ENCODE peak calls at places on chromosomes 2 and 18, in five cellular contexts. One of them, this sample, is unnamed. For H3K36me3 and H3K4me1, the result is how much of the 10 kb centered on the place peaks cover.

GRCh38 chr2:31319391-31320175 is 85.6 kb downstream of the EHD3 start:
- DNase-seq in aorta: peak
- DNase-seq in Peyer's patch: no peak
- DNase-seq in HepG2: no peak
- DNase-seq in cardiac muscle cell: peak
- DNase-seq in this sample: no peak

GRCh38 chr2:74228772-74229171 is 30.4 kb downstream of the MTHFD2 start:
- DNase-seq in aorta: no peak
- DNase-seq in Peyer's patch: no peak
- DNase-seq in HepG2: no peak
- DNase-seq in cardiac muscle cell: no peak
- DNase-seq in this sample: no peak

GRCh38 chr2:212346865-212347264 is 191.7 kb downstream of the ERBB4 start:
- DNase-seq in aorta: no peak
- DNase-seq in Peyer's patch: no peak
- DNase-seq in HepG2: no peak
- DNase-seq in cardiac muscle cell: no peak
- DNase-seq in this sample: no peak

GRCh38 chr2:110747522-110748488 is 15.4 kb downstream of the ACOXL start:
- DNase-seq in aorta: no peak
- DNase-seq in Peyer's patch: no peak
- DNase-seq in HepG2: no peak
- DNase-seq in cardiac muscle cell: no peak
- DNase-seq in this sample: no peak

GRCh38 chr2:227163998-227164744 is at the start of the genes COL4A3 and COL4A4:
- DNase-seq in aorta: peak
- DNase-seq in Peyer's patch: peak
- DNase-seq in HepG2: no peak
- DNase-seq in cardiac muscle cell: peak
- DNase-seq in this sample: no peak

GRCh38 chr18:8368490-8369217 is 240.6 kb upstream of the RAB12 start:
- DNase-seq in aorta: no peak
- DNase-seq in Peyer's patch: no peak
- DNase-seq in HepG2: no peak
- DNase-seq in cardiac muscle cell: no peak
- DNase-seq in this sample: no peak

GRCh38 chr2:172374318-172375240 is 52.8 kb upstream of the ITGA6 start:
- DNase-seq in aorta: no peak
- DNase-seq in Peyer's patch: no peak
- DNase-seq in HepG2: no peak
- DNase-seq in cardiac muscle cell: no peak
- DNase-seq in this sample: no peak

GRCh38 chr2:231425811-231426703 is 30.5 kb downstream of the B3GNT7 start:
- DNase-seq in aorta: peak
- DNase-seq in Peyer's patch: no peak
- DNase-seq in HepG2: no peak
- DNase-seq in cardiac muscle cell: no peak
- DNase-seq in this sample: no peak

GRCh38 chr18:78685980-78686530 is 293.6 kb upstream of the SALL3 start:
- DNase-seq in aorta: no peak
- DNase-seq in Peyer's patch: no peak
- DNase-seq in HepG2: no peak
- DNase-seq in cardiac muscle cell: no peak
- DNase-seq in this sample: no peak

DNA sequence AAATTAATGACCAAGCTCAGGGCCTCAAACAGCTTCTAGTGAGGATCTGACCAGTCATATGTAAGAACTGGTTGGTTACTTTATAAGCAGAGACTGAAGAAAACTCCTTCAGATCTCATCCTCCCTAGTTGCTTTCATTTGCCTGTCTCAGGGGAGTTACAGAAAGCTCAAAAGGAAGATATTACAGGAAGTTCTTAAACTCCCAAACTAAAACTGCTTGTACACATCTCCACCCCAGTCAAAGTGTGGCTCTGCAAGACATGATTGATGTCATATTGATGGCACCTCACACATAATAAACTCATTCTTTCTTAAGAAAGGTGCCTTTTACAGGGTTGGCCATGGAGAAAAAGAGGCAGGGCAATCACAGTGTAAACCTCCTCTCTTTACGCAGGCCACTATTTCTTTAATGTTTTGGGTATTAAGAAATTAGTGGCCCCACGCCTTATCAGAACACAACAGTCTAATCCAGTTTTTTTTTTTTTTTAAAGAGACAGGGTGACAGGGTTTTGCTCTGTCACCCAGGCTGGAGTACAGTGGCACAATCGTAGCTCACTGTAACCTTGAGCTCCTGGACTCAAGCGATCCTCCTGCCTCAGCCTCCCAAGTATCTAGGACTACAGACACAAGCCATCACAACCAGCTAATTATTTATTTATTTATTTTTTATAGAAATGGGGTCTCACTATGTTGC is 62.6 kb upstream of the STK17B start:
- DNase-seq in aorta: no peak
- DNase-seq in Peyer's patch: no peak
- DNase-seq in HepG2: no peak
- DNase-seq in cardiac muscle cell: no peak
- DNase-seq in this sample: no peak
- H3K4me3 ChIP-seq in aorta: no peak
- H3K4me3 ChIP-seq in Peyer's patch: no peak
- H3K4me3 ChIP-seq in HepG2: no peak
- H3K4me3 ChIP-seq in cardiac muscle cell: no peak
- H3K4me3 ChIP-seq in this sample: no peak

GRCh38 chr2:63053235-63053888 is 2.7 kb downstream of the OTX1 start:
- DNase-seq in aorta: no peak
- DNase-seq in Peyer's patch: no peak
- DNase-seq in HepG2: no peak
- DNase-seq in cardiac muscle cell: no peak
- DNase-seq in this sample: no peak
- H3K36me3 ChIP-seq in aorta: under half
- H3K36me3 ChIP-seq in Peyer's patch: under half
- H3K36me3 ChIP-seq in HepG2: half or more
- H3K36me3 ChIP-seq in cardiac muscle cell: under half
- H3K36me3 ChIP-seq in this sample: under half

DNA sequence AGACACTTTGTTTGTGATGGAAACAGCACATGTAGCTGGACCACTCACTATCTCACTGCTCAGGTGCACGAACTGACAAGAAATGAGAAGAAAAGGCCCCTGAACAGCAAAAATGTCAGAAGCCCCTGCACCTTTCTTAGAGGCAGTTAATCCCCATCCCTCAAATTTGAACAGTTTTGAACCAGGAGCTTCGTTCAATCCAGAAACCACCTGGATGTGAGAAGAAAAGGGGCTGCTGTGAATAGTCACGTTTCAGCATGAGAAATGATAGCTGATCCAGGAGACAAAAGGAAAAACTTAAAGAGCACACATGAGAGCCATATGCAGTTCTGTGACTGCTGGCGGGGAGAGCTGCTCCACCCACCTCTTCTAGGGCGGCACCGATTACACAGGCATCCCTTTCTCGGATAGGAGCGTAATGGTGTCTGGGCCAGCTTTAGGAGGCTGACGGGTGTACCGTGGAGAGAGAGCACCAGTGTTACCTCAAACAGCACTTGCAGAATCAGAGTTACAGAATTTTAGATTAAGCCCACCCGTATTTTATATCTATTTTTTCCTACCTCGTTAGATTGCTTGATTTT is 117.0 kb upstream of the EML6 start:
- DNase-seq in aorta: no peak
- DNase-seq in Peyer's patch: no peak
- DNase-seq in HepG2: no peak
- DNase-seq in cardiac muscle cell: no peak
- DNase-seq in this sample: no peak
- H3K4me1 ChIP-seq in aorta: under half
- H3K4me1 ChIP-seq in Peyer's patch: under half
- H3K4me1 ChIP-seq in HepG2: half or more
- H3K4me1 ChIP-seq in cardiac muscle cell: under half
- H3K4me1 ChIP-seq in this sample: under half

DNA sequence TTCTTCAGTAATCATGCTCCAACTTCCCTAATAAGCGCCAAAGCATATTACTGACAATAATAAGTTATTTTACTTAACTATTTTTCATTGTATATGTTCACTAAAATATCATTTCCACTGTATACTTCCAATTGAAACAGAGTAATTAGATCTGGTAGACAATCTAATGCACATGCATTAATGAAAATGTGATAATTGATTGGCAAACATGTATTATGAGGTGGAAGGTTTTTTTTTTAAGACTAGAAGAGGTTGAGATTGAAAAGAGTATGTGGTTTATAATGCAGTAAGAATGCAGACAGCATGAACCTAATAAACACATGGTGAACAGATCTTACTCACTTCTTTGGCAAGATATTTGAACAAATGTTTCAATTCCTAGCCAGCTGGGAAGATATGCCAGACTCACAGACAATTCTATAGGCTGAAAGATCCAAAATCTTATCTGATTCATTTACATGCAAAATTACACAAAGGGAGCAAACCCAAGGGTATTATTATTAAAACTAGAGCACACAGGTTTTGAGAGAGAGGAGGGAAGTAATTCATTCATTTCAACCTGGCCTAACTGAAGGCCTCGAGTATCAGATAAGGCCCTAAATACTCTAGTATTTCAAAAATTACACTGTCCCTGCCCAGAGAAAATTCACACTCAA is 2.8 kb downstream of the NCKAP1 start:
- DNase-seq in aorta: no peak
- DNase-seq in Peyer's patch: no peak
- DNase-seq in HepG2: no peak
- DNase-seq in cardiac muscle cell: peak
- DNase-seq in this sample: no peak
- H3K4me3 ChIP-seq in aorta: peak
- H3K4me3 ChIP-seq in Peyer's patch: peak
- H3K4me3 ChIP-seq in HepG2: peak
- H3K4me3 ChIP-seq in cardiac muscle cell: peak
- H3K4me3 ChIP-seq in this sample: peak

GRCh38 chr2:85548608-85548900 is 9.6 kb downstream of the MAT2A start:
- DNase-seq in aorta: no peak
- DNase-seq in Peyer's patch: no peak
- DNase-seq in HepG2: no peak
- DNase-seq in cardiac muscle cell: no peak
- DNase-seq in this sample: no peak
- H3K36me3 ChIP-seq in aorta: under half
- H3K36me3 ChIP-seq in Peyer's patch: under half
- H3K36me3 ChIP-seq in HepG2: half or more
- H3K36me3 ChIP-seq in cardiac muscle cell: under half
- H3K36me3 ChIP-seq in this sample: under half

DNA sequence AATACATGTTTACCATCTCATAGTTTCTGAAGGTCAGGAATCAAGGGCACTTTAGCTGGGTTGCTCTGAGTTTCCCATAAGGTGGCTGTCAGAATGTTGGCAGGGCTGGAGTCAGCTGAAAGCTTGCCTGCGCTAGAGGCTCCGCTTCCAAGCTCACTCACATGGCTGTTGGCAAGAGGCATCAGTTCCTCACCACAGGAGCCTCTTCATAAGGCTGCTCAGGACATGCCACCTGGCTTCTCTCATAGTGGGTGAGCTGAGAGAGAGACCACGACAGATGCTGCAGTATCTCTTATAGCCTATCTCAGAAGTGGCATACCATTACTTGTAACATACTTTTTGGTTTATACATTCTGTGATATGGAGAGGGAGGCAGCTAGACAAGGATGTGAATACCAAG is 7.2 kb downstream of the HADHB start:
- DNase-seq in aorta: no peak
- DNase-seq in Peyer's patch: no peak
- DNase-seq in HepG2: no peak
- DNase-seq in cardiac muscle cell: peak
- DNase-seq in this sample: no peak
- H3K4me1 ChIP-seq in aorta: under half
- H3K4me1 ChIP-seq in Peyer's patch: under half
- H3K4me1 ChIP-seq in HepG2: under half
- H3K4me1 ChIP-seq in cardiac muscle cell: under half
- H3K4me1 ChIP-seq in this sample: under half

GRCh38 chr2:38515155-38516074 is 87.3 kb downstream of the HNRNPLL start:
- DNase-seq in aorta: peak
- DNase-seq in Peyer's patch: no peak
- DNase-seq in HepG2: no peak
- DNase-seq in cardiac muscle cell: peak
- DNase-seq in this sample: peak

GRCh38 chr2:38512211-38512610 is 90.5 kb downstream of the HNRNPLL start:
- DNase-seq in aorta: no peak
- DNase-seq in Peyer's patch: no peak
- DNase-seq in HepG2: no peak
- DNase-seq in cardiac muscle cell: no peak
- DNase-seq in this sample: no peak

GRCh38 chr2:38516122-38516521 is 86.6 kb downstream of the HNRNPLL start:
- DNase-seq in aorta: no peak
- DNase-seq in Peyer's patch: no peak
- DNase-seq in HepG2: no peak
- DNase-seq in cardiac muscle cell: no peak
- DNase-seq in this sample: no peak

GRCh38 chr2:38517284-38517683 is 85.4 kb downstream of the HNRNPLL start:
- DNase-seq in aorta: no peak
- DNase-seq in Peyer's patch: no peak
- DNase-seq in HepG2: no peak
- DNase-seq in cardiac muscle cell: no peak
- DNase-seq in this sample: no peak

DNA sequence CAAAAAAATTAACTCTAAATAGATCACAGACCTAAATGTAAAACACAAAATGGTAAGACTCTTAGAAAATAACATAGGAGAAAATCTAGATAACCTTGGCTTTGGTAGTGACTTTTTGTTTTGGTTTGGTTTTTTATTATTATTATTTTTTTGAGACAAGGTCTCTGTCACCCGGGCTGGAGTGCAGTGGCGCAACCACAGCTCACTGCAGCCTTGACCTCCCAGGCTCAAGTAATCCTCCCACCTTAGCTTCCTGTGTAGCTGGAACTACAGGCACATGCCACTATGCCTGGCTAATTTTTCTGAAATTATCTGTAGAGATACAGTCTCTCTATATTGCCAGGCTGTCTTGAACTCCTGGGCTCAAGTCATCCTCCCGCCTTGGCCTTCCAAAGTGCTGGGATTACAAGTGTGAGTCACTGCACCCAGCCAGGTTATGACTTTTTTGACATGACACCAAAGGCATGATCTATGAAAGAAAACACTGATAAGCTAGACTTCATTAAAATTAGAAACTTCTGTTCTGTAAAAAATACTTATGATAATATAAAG is 88.0 kb downstream of the HNRNPLL start:
- DNase-seq in aorta: no peak
- DNase-seq in Peyer's patch: no peak
- DNase-seq in HepG2: no peak
- DNase-seq in cardiac muscle cell: no peak
- DNase-seq in this sample: no peak
- H3K4me3 ChIP-seq in aorta: no peak
- H3K4me3 ChIP-seq in Peyer's patch: no peak
- H3K4me3 ChIP-seq in HepG2: no peak
- H3K4me3 ChIP-seq in cardiac muscle cell: no peak
- H3K4me3 ChIP-seq in this sample: no peak

DNA sequence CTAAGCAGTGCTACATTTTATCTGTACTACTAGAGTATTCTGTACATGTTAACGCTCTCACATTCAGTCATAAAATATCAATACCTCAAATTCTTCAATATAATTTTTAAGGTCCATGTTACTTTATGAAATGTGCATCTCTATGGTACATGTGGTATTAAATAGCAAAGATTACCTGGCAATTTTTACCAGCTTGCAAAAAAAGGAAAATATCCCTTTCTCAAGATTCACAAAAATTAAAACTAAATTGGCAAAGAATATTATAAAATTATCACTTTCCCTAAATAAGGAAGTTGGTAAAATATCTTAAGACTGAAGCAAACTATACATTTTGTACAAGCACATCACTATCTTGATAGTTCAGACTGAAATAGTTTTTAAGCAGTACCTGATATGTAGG is 115.0 kb upstream of the RNU4ATAC start:
- DNase-seq in aorta: no peak
- DNase-seq in Peyer's patch: no peak
- DNase-seq in HepG2: no peak
- DNase-seq in cardiac muscle cell: no peak
- DNase-seq in this sample: no peak
- H3K36me3 ChIP-seq in aorta: under half
- H3K36me3 ChIP-seq in Peyer's patch: under half
- H3K36me3 ChIP-seq in HepG2: half or more
- H3K36me3 ChIP-seq in cardiac muscle cell: under half
- H3K36me3 ChIP-seq in this sample: under half

This sample was measured in BE2C.